ENCODE peak calls at places on chromosomes 2 and 18, in eight cellular contexts. O is adrenal gland, B is T-helper 1 cell, T is heart left ventricle, F is fibroblast of pulmonary artery, A is lower lobe of right lung, E is NCI-H446, W is Daoy. Z is an unnamed sample.

GRCh38 chr18:28013064-28013463 is 163.9 kb downstream of the CDH2 start:
- DNase-seq in O (no peak), B (no peak), T (no peak), F (peak; percentile 48), A (no peak), E (peak; percentile 37), W (no peak), Z (no peak)

GRCh38 chr2:235468978-235469694 is 24.7 kb upstream of the AGAP1 start:
- DNase-seq in O (peak; percentile 70), B (no peak), T (peak; percentile 33), F (peak; percentile 80), A (no peak), E (no peak), W (peak; percentile 89), Z (peak; percentile 57)

GRCh38 chr2:12008425-12009061 is 262.1 kb downstream of the LPIN1 start:
- DNase-seq in O (no peak), B (no peak), T (no peak), F (peak; percentile 28), A (no peak), E (no peak), W (peak; percentile 47), Z (no peak)

GRCh38 chr2:180519276-180519675 is 461.1 kb upstream of the UBE2E3 start:
- DNase-seq in O (no peak), B (no peak), T (no peak), F (peak; percentile 58), A (no peak), E (no peak), W (peak; percentile 29), Z (no peak)

GRCh38 chr2:85288244-85288725 is 39.5 kb downstream of the TGOLN2 start:
- DNase-seq in O (no peak), B (no peak), T (no peak), F (peak; percentile 59), A (no peak), E (no peak), W (peak; percentile 23), Z (no peak)

GRCh38 chr2:116696223-116696622 is 1118.3 kb upstream of the DDX18 start:
- DNase-seq in O (no peak), B (no peak), T (no peak), F (no peak), A (no peak), E (no peak), W (no peak), Z (no peak)

GRCh38 chr18:56851774-56852173 is 200.6 kb downstream of the WDR7 start:
- DNase-seq in O (no peak), B (no peak), T (no peak), F (no peak), A (no peak), E (no peak), W (no peak), Z (no peak)

GRCh38 chr2:26469092-26469710 is 8.7 kb downstream of the OTOF start:
- DNase-seq in O (no peak), B (no peak), T (no peak), F (peak; percentile 69), A (peak; percentile 77), E (peak; percentile 82), W (peak; percentile 61), Z (peak; percentile 43)

GRCh38 chr2:101127319-101128056 is 23.7 kb downstream of the TBC1D8 start:
- DNase-seq in O (no peak), B (no peak), T (no peak), F (no peak), A (no peak), E (no peak), W (no peak), Z (no peak)

GRCh38 chr2:222610746-222611145 is 45.1 kb downstream of the FARSB start:
- DNase-seq in O (no peak), B (no peak), T (no peak), F (peak; percentile 42), A (no peak), E (no peak), W (no peak), Z (no peak)

GRCh38 chr2:71003396-71003795 is 8.7 kb upstream of the TEX261 start:
- DNase-seq in O (no peak), B (no peak), T (no peak), F (no peak), A (no peak), E (no peak), W (no peak), Z (no peak)

GRCh38 chr18:8424917-8425725 is 184.1 kb upstream of the RAB12 start:
- DNase-seq in O (peak; percentile 73), B (no peak), T (no peak), F (peak; percentile 42), A (no peak), E (no peak), W (peak; percentile 86), Z (peak; percentile 37)

GRCh38 chr18:25704096-25704870 is 352.3 kb upstream of the ZNF521 start:
- DNase-seq in O (no peak), B (no peak), T (no peak), F (no peak), A (no peak), E (no peak), W (no peak), Z (no peak)

GRCh38 chr18:40875101-40875500 is 1079.9 kb upstream of the PIK3C3 start:
- DNase-seq in O (no peak), B (no peak), T (no peak), F (no peak), A (no peak), E (no peak), W (no peak), Z (no peak)

GRCh38 chr18:8632386-8632785 is 23.1 kb downstream of the RAB12 start:
- DNase-seq in O (no peak), B (no peak), T (no peak), F (no peak), A (no peak), E (no peak), W (no peak), Z (no peak)

GRCh38 chr18:46402945-46403344 is 254.1 kb downstream of the LOXHD1 start:
- DNase-seq in O (no peak), B (no peak), T (no peak), F (no peak), A (no peak), E (no peak), W (no peak), Z (no peak)

Z was measured in non-pigmented ciliary epithelial cell.